ENCODE peak calls at places on chromosome 6, in four cellular contexts. Z, P, C and H are unnamed samples.

GRCh38 chr6:152240983-152241766 is 396.0 kb downstream of the SYNE1 start:
- DNase-seq in Z (no peak), P (no peak), C (no peak), H (no peak)

GRCh38 chr6:53937461-53937860 is 142.7 kb downstream of the LRRC1 start:
- DNase-seq in P (no peak), Z (no peak), C (no peak), H (no peak)

GRCh38 chr6:132813173-132813856 is 1.1 kb upstream of the RPS12 start:
- DNase-seq in C (peak), P (peak), Z (peak), H (peak)

GRCh38 chr6:44699082-44699481 is 311.6 kb downstream of the CDC5L start:
- DNase-seq in Z (no peak), C (no peak), P (no peak), H (no peak)

GRCh38 chr6:32868257-32868788 is 14.3 kb downstream of the PSMB9 start:
- DNase-seq in Z (peak), C (peak), P (peak), H (peak)

GRCh38 chr6:43856005-43856765 is 86.2 kb downstream of the VEGFA start:
- DNase-seq in P (peak), C (no peak), Z (peak), H (peak)

GRCh38 chr6:62236784-62237183 is 49.2 kb downstream of the KHDRBS2 start:
- DNase-seq in Z (no peak), C (no peak), P (no peak), H (no peak)

GRCh38 chr6:36545767-36546663 is 1.3 kb downstream of the STK38 start:
- DNase-seq in P (no peak), C (no peak), Z (peak), H (peak)

GRCh38 chr6:137266032-137266586 is 46.9 kb upstream of the IFNGR1 start:
- DNase-seq in P (no peak), Z (no peak), C (no peak), H (no peak)

GRCh38 chr6:79040083-79040482 is 38.0 kb downstream of the PHIP start:
- DNase-seq in Z (no peak), P (no peak), C (no peak), H (no peak)

GRCh38 chr6:44470746-44471145 is 83.2 kb downstream of the CDC5L start:
- DNase-seq in P (no peak), C (no peak), Z (no peak), H (no peak)

GRCh38 chr6:20563377-20563776 is 29.1 kb downstream of the CDKAL1 start:
- DNase-seq in Z (no peak), C (no peak), P (no peak), H (no peak)

GRCh38 chr6:20565291-20565690 is 31.0 kb downstream of the CDKAL1 start:
- DNase-seq in P (no peak), Z (no peak), C (no peak), H (no peak)

GRCh38 chr6:20564777-20565176 is 30.5 kb downstream of the CDKAL1 start:
- DNase-seq in Z (no peak), P (no peak), C (no peak), H (no peak)

GRCh38 chr6:20559924-20560551 is 25.8 kb downstream of the CDKAL1 start:
- DNase-seq in Z (no peak), P (no peak), C (no peak), H (no peak)

GRCh38 chr6:20564269-20564668 is 30.0 kb downstream of the CDKAL1 start:
- DNase-seq in C (no peak), Z (no peak), P (no peak), H (no peak)
- TF ChIP-seq CTCF in C (peak), Z (peak), P (peak), H (peak)

DNA sequence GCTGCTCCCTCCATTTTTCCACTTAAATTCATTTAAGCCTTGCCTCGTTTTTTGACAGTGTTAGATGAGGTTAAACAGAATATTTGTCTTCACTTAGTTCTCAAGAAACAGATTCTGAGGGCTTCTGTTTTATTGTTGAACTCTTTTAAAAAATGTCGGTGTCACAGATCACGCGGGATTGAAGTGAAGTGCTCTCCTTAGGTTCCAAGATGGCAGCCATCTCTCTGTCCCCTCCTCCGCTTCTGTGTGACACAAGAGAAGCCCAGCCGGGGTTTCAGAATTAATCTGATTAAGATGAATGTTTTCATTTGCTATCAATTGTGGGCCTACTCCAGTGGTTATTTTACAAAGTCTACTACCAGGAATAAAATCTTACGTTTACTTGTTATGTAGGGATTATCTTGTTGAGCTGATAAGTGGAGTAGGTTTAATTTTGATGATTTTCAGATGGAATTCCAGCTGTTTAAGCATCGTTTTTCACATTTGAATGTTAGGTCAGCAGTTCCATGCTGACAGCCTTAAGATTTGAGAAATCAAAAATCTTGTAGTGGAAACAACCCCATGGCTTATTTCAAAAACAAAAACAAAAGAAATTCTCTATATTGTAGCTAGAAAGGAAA is 10.9 kb downstream of the HIVEP1 start:
- DNase-seq in P (no peak), C (no peak), Z (no peak), H (no peak)
- TF ChIP-seq CTCF in P (no peak), C (no peak), Z (no peak), H (no peak)

GRCh38 chr6:101395345-101395744 is 1.8 kb downstream of the GRIK2 start:
- DNase-seq in P (no peak), C (no peak), Z (no peak), H (no peak)
- TF ChIP-seq CTCF in P (no peak), C (no peak), Z (no peak), H (no peak)

DNA sequence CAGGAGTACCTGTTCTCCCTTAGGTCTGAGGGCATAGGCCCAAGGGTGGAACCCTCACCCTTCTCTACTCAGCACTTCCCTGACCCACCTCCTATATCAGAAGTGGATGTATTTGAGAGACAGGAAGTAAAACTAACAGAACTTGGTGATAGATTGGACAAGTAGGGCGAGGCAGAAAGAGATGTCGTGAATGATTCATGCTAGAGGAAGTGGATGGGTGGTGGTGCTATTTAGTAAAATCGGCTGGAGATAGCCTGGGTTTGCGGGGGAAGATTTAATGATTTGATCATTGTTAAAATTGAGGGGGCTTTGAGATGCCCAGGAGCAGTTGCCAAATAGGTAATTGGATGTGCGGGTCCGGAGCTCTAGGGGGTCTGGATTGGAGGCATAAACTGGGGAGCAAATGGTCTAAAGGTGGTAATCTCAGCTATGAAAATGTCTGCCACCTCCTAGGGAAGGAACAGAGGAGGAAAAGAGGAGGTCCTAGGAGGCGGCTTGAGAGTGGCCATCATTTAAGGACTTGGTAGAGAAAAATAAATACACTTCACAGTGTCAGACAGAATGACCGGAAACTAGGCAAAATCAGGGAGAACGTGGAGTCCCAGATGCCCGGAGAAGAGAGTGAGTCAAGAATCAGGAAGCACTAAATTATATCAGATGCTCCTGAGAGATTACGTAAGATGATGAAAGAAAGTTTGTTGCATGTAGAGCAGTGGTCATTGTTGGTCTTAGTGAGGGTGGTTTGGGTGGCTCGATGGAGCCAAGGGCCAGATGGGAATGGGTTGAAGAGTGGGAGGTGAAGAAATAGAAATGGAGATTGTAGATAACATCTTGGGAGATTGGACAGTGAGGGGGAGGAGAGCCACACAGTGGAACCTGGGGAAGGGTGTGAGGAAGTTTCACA is 142.0 kb downstream of the CEP57L1 start:
- DNase-seq in P (no peak), C (no peak), Z (no peak), H (no peak)
- TF ChIP-seq CTCF in P (no peak), C (no peak), Z (no peak), H (no peak)

GRCh38 chr6:118650500-118651281 is 700 bp downstream of the CEP85L start:
- DNase-seq in P (peak), C (peak), Z (peak), H (peak)
- TF ChIP-seq CTCF in P (no peak), C (no peak), Z (no peak), H (no peak)

DNA sequence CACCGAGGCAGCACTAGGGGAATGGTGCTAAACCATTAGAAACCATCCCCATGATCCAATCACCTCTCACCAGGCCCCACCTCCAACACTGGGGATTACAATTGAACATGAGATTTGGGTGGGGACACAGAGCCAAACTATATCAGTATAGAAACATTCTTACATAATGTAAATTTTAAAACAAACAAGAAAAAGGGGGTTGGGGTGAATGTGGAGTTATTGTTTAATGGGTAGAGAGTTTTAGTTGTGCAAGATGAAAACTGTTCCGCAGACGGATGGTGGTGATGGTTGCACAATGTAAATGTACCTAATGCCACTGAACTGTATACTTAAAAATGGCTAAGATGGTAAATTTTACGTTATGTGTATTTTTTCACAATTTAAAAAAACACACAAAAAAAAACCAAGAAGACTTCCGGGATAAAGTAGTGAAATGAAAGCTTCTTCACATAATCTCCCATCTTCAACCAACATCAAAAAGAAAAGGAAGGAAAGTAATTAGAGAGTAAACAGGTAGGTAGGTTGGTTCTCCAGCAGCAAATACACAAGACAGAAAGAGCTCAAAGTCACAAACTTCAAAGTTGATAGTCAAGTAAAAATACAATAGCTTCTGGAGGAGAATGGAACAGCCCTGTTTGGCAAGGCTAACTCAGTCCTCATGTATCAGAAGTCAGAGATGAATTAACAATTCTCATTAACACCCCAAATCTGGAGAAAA is 16.3 kb downstream of the RARS2 start:
- DNase-seq in C (no peak), Z (no peak), P (no peak), H (no peak)
- TF ChIP-seq CTCF in C (no peak), Z (no peak), P (no peak), H (no peak)

GRCh38 chr6:18528084-18528743 is 141.1 kb downstream of the RNF144B start:
- DNase-seq in Z (no peak), P (no peak), C (no peak), H (no peak)
- TF ChIP-seq CTCF in Z (no peak), P (no peak), C (peak), H (no peak)

DNA sequence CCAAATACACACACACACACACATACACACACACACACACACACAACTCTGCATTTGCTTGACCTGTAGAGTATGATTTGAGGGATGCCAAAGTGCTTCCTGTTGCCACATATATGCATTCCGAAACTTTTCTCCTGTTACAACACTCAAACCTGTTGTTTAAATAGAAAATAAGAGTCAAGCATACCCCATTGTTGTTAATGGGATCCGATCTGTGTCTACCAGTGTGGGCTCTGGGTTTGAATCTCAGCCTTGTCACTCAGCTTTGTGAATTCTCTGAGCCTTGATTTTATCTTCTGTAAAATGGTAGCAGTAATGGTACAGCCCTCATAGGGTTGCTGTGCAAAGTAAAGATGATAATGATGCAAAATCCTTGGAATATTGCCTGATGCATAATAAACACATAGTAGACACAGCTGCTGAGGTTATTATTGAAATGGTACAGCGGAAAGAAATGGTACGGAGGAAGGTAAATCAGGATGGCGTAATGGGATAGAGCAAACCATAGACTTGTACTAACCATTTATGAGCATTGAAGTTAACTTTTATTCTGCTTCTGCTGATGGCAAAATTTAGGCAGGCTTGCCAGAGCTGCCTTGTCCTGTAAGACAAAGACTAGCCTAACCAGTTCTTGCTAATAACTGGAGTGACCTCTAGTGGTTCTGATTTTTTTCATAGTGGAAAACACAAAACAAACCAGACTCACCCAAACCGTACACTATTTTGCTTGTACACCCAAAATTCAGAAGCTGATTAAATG is 113.4 kb upstream of the PHACTR1 start:
- DNase-seq in Z (peak), P (peak), C (peak), H (no peak)
- TF ChIP-seq CTCF in Z (peak), P (peak), C (peak), H (no peak)